ENCODE peak calls at places on chromosomes 12 and 14, in eight cellular contexts. L is ovary, M is AG10803, Q is OCI-LY7, I is fibroblast of the aortic adventitia, U is lower leg skin, J is tibial artery, S is HCT116. H is an unnamed sample.
A peak's percentile ranks its signal among the peaks of the same experiment; 100 is the strongest.

GRCh38 chr12:58554522-58555157 is 365.7 kb downstream of the LRIG3 start:
- DNase-seq in L (no peak), M (no peak), Q (no peak), I (no peak), U (no peak), J (no peak), S (no peak), H (no peak)

GRCh38 chr14:105865266-105865903 is 339.0 kb downstream of the TMEM121 start:
- DNase-seq in L (peak; percentile 5), M (no peak), Q (no peak), I (no peak), U (peak; percentile 76), J (peak; percentile 46), S (no peak), H (no peak)

GRCh38 chr14:44404021-44404420 is 103.1 kb downstream of the FSCB start:
- DNase-seq in L (no peak), M (no peak), Q (no peak), I (peak; percentile 22), U (no peak), J (no peak), S (no peak), H (peak; percentile 33)

GRCh38 chr12:49339464-49339861 is 2.5 kb upstream of the C1QL4 start:
- DNase-seq in L (no peak), M (no peak), Q (no peak), I (no peak), U (peak; percentile 80), J (peak; percentile 38), S (no peak), H (no peak)

GRCh38 chr12:116547955-116548471 is 11.2 kb upstream of the MAP1LC3B2 start:
- DNase-seq in L (no peak), M (peak; percentile 58), Q (peak; percentile 50), I (no peak), U (no peak), J (no peak), S (no peak), H (peak; percentile 16)

GRCh38 chr12:113174461-113175384 is 10.6 kb downstream of the DDX54 start:
- DNase-seq in L (peak; percentile 51), M (peak; percentile 54), Q (peak; percentile 84), I (peak; percentile 71), U (peak; percentile 94), J (peak; percentile 77), S (no peak), H (peak; percentile 74)

GRCh38 chr12:45712319-45712718 is 17.2 kb upstream of the ARID2 start:
- DNase-seq in L (no peak), M (no peak), Q (no peak), I (no peak), U (no peak), J (no peak), S (no peak), H (no peak)

GRCh38 chr12:110311903-110312302 is 30.9 kb downstream of the ATP2A2 start:
- DNase-seq in L (no peak), M (no peak), Q (no peak), I (no peak), U (no peak), J (no peak), S (no peak), H (no peak)

GRCh38 chr12:80821513-80822000 is 104.8 kb downstream of the MYF5 start:
- DNase-seq in L (no peak), M (no peak), Q (peak; percentile 75), I (no peak), U (no peak), J (no peak), S (no peak), H (no peak)

GRCh38 chr14:100410056-100410565 is 87.0 kb downstream of the SLC25A47 start:
- DNase-seq in L (no peak), M (no peak), Q (no peak), I (no peak), U (no peak), J (no peak), S (no peak), H (peak; percentile 91)

GRCh38 chr12:28563926-28564325 is 373.7 kb downstream of the CCDC91 start:
- DNase-seq in L (no peak), M (peak; percentile 94), Q (no peak), I (peak; percentile 72), U (no peak), J (no peak), S (no peak), H (peak; percentile 62)

GRCh38 chr12:113749433-113749815 is 216.7 kb downstream of the RBM19 start:
- DNase-seq in L (no peak), M (no peak), Q (no peak), I (no peak), U (no peak), J (no peak), S (no peak), H (no peak)

GRCh38 chr14:65095633-65096205 is 6.6 kb downstream of the MAX start:
- DNase-seq in L (peak; percentile 49), M (peak; percentile 84), Q (no peak), I (peak; percentile 97), U (no peak), J (peak; percentile 91), S (no peak), H (peak; percentile 84)

GRCh38 chr12:34298971-34299801 is 276.9 kb downstream of the ALG10 start:
- DNase-seq in L (no peak), M (no peak), Q (no peak), I (no peak), U (peak; percentile 60), J (peak; percentile 39), S (no peak), H (no peak)

GRCh38 chr12:28874758-28875157 is 274.3 kb upstream of the FAR2 start:
- DNase-seq in L (no peak), M (no peak), Q (no peak), I (no peak), U (no peak), J (no peak), S (no peak), H (no peak)

GRCh38 chr12:68440068-68440581 is 108.0 kb upstream of the MDM1 start:
- DNase-seq in L (no peak), M (peak; percentile 57), Q (no peak), I (no peak), U (no peak), J (no peak), S (no peak), H (peak; percentile 52)

GRCh38 chr12:105418232-105418631 is 87.7 kb downstream of the C12orf75 start:
- DNase-seq in L (no peak), M (peak; percentile 99), Q (no peak), I (peak; percentile 72), U (no peak), J (no peak), S (no peak), H (peak; percentile 63)

GRCh38 chr12:91811481-91812287 is 334.0 kb downstream of the BTG1 start:
- DNase-seq in L (peak; percentile 62), M (peak; percentile 68), Q (peak; percentile 66), I (peak; percentile 78), U (peak; percentile 90), J (peak; percentile 80), S (peak; percentile 53), H (peak; percentile 82)

DNA sequence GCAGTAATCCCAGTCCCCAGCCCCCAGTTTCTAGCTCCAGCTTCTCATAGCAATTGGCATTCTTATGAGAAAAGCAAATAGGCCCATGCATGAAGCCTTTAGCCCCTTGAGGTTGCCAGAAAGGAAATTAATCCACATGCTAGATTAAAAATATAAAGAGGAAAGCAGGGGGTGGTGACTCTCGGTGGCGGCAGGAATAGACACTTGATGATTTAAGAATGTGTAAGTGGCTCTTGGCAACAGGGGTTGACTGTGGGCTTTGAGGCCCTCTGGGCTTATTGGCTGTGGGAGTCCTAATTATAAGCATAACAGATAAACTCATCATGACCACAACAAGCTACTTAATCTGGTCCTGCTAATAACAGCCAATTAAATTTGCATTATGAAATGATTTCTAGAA is 1367.3 kb upstream of the FLRT2 start:
- DNase-seq in L (no peak), M (no peak), Q (no peak), I (no peak), U (no peak), J (no peak), S (no peak), H (no peak)
- H3K4me3 ChIP-seq in L (no peak overlapping the region), M (no peak overlapping the region), Q (no peak overlapping the region), I (no peak overlapping the region), U (no peak overlapping the region), J (no peak overlapping the region), S (no peak overlapping the region), H (no peak overlapping the region)

GRCh38 chr14:98189521-98189920 is 1082.5 kb downstream of the BCL11B start:
- DNase-seq in L (no peak), M (no peak), Q (no peak), I (no peak), U (no peak), J (no peak), S (no peak), H (no peak)
- TF ChIP-seq CTCF in L (no peak), M (no peak), Q (no peak), I (no peak), U (no peak), J (no peak), S (no peak), H (no peak)

DNA sequence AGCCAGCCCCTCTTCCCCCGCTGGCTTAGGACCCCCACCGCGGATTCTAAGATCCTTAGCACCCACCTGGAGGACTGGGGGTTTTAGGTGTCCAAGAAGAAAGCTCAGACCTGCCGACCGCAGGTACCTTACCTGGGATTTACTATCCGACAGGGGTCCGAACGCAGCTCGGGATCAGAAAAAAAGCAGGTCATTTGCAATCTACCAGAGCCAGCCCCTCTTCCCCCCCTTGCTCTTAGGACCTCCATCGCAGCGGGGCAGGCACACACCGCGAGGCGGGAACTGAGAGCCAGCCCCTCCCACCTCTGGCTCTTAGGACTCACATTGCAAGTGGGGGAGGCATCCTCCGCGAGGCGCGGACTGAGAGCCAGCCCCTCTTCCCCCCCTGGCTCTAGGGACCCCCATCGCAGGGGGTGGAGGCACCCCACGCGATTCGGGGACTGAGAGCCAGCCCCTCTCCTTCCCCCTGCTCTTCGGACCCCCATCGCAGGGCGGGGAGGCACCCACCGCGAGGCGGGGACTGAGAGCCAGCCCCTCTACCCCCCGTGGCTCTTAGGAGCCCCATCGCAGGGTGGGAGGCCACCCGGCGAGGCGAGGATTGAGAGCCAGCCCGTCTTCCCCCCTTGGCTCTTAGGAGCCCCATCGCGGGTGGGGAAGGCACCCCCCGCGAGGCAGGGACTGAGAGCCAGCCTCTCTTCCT is 45.3 kb downstream of the DDX11 start:
- DNase-seq in L (peak; percentile 66), M (no peak), Q (peak; percentile 73), I (no peak), U (peak; percentile 85), J (no peak), S (peak; percentile 12), H (no peak)
- H3K4me3 ChIP-seq in L (peak overlapping the region; percentile 36), M (no peak overlapping the region), Q (peak overlapping the region; percentile 63), I (no peak overlapping the region), U (no peak overlapping the region), J (peak overlapping the region; percentile 14), S (peak overlapping the region; percentile 57), H (no peak overlapping the region)

DNA sequence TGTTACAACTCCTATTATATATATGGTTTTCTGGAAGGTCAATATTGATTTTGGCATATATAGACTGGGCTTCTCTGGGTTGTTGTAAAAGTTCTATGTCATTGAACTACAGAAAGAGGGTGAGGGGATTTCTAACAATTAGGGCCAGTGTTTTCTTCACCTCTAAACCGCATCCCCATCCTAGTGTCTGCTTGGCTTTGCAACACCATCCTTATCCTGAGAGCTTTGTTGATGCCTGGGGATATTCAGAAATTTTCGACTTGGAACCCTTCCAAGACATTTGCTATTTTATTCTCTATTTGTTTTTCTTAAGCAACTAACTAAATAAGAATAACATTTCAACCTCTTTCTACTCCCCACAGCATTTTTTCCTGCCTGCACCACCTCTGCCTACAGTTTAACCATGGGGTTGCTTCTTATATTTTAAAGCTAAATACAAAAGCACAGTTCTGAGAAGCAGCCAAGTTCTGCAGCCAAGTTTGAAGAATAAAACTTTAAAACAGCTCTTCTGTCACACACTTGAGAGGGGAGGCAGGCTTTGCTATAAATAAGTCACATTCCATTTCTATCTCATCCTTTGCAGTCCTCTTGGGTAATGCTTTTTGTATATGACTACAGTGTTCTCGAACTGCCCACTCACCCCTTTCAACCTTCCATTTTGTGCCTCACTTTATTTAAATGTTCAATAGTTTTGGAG is 53.5 kb downstream of the RGS6 start:
- DNase-seq in L (no peak), M (no peak), Q (no peak), I (no peak), U (no peak), J (no peak), S (no peak), H (peak; percentile 0)
- TF ChIP-seq CTCF in L (no peak), M (no peak), Q (no peak), I (no peak), U (no peak), J (no peak), S (no peak), H (no peak)

H was measured in fibroblast of pulmonary artery.